ENCODE peak calls at places on chromosome 13, in ten cellular contexts. I, F, U, H, W, N, G, J, E and Z are unnamed samples.

GRCh38 chr13:32731074-32731473 is 144.8 kb downstream of the PDS5B start:
- DNase-seq in I (no peak), F (no peak), U (no peak), H (no peak), W (no peak), N (no peak), G (no peak), J (no peak), E (no peak), Z (no peak)

GRCh38 chr13:44806841-44807240 is 182.4 kb downstream of the NUFIP1 start:
- DNase-seq in I (no peak), F (no peak), U (no peak), H (no peak), W (no peak), N (no peak), G (no peak), J (no peak), E (no peak), Z (no peak)

GRCh38 chr13:34733720-34734119 is 208.3 kb upstream of the NBEA start:
- DNase-seq in I (no peak), F (peak; percentile 12), U (no peak), H (no peak), W (no peak), N (no peak), G (no peak), J (peak; percentile 47), E (no peak), Z (no peak)

GRCh38 chr13:101698400-101698799 is 245.9 kb downstream of the ITGBL1 start:
- DNase-seq in I (no peak), F (peak; percentile 66), U (no peak), H (no peak), W (no peak), N (no peak), G (no peak), J (no peak), E (no peak), Z (no peak)

GRCh38 chr13:59088716-59089115 is 1075.0 kb downstream of the DIAPH3 start:
- DNase-seq in I (no peak), F (no peak), U (no peak), H (peak; percentile 81), W (no peak), N (no peak), G (no peak), J (peak; percentile 91), E (no peak), Z (no peak)

GRCh38 chr13:35285677-35286076 is 190.8 kb downstream of the MAB21L1 start:
- DNase-seq in I (no peak), F (no peak), U (no peak), H (no peak), W (no peak), N (no peak), G (no peak), J (no peak), E (no peak), Z (no peak)

GRCh38 chr13:108645376-108645775 is 16.0 kb downstream of the MYO16 start:
- DNase-seq in I (no peak), F (no peak), U (no peak), H (no peak), W (no peak), N (no peak), G (no peak), J (no peak), E (no peak), Z (no peak)

GRCh38 chr13:50584856-50585580 is 258.5 kb downstream of the DLEU7 start:
- DNase-seq in I (no peak), F (no peak), U (no peak), H (no peak), W (no peak), N (no peak), G (no peak), J (no peak), E (no peak), Z (no peak)

GRCh38 chr13:93951153-93951552 is 528.3 kb downstream of the DCT start:
- DNase-seq in I (no peak), F (no peak), U (no peak), H (no peak), W (no peak), N (no peak), G (no peak), J (no peak), E (no peak), Z (no peak)

GRCh38 chr13:28655566-28655965 is 3.4 kb upstream of the POMP start:
- DNase-seq in I (no peak), F (peak; percentile 46), U (no peak), H (no peak), W (no peak), N (no peak), G (no peak), J (peak; percentile 69), E (no peak), Z (no peak)

GRCh38 chr13:39350461-39350881 is 252.5 kb downstream of the LHFPL6 start:
- DNase-seq in I (no peak), F (no peak), U (no peak), H (no peak), W (no peak), N (no peak), G (no peak), J (peak; percentile 17), E (no peak), Z (no peak)

GRCh38 chr13:101144808-101145419 is 271.4 kb downstream of the NALCN start:
- DNase-seq in I (no peak), F (peak; percentile 30), U (peak; percentile 61), H (peak; percentile 22), W (no peak), N (peak; percentile 39), G (no peak), J (peak; percentile 47), E (no peak), Z (no peak)

GRCh38 chr13:22080832-22081231 is 410.0 kb downstream of the FGF9 start:
- DNase-seq in I (no peak), F (no peak), U (no peak), H (no peak), W (no peak), N (no peak), G (no peak), J (no peak), E (no peak), Z (no peak)

GRCh38 chr13:51767100-51767499 is 36.9 kb downstream of the DHRS12 start:
- DNase-seq in I (no peak), F (no peak), U (no peak), H (no peak), W (no peak), N (no peak), G (no peak), J (no peak), E (no peak), Z (no peak)

GRCh38 chr13:113550453-113550852 is 34.1 kb upstream of the TFDP1 start:
- DNase-seq in I (peak; percentile 19), F (no peak), U (no peak), H (no peak), W (no peak), N (no peak), G (no peak), J (no peak), E (no peak), Z (peak; percentile 6)
- H3K36me3 ChIP-seq in I (peaks cover 64% of the 10 kb centered on the region), F (peaks cover 3% of the 10 kb centered on the region), U (no peaks in the 10 kb centered on the region), H (peaks cover 25% of the 10 kb centered on the region), W (no peaks in the 10 kb centered on the region), N (no peaks in the 10 kb centered on the region), G (no peaks in the 10 kb centered on the region), J (peaks cover 20% of the 10 kb centered on the region), E (peaks cover 38% of the 10 kb centered on the region), Z (no peaks in the 10 kb centered on the region)

DNA sequence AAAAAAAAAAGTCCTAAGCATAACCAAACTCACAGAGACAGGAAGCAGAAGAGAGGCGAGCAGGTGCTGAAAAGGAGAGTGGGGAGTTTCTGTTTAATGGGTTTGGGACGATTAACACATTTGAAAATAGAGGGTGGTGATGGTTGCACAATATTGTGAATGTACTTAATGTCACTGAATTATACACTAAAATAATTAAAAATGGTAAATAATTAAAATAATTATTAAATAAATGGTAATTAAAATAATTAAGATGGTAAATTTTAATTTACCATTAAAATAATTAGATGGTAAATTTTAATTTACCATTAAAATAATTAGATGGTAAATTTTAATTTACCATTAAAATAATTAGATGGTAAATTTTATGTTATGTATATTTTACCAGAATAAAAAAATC is 74.8 kb upstream of the XPO4 start:
- DNase-seq in I (no peak), F (no peak), U (peak; percentile 16), H (no peak), W (no peak), N (no peak), G (no peak), J (no peak), E (no peak), Z (no peak)
- TF ChIP-seq CTCF in I (no peak), F (no peak), U (no peak), H (no peak), W (no peak), N (no peak), G (no peak), J (no peak), E (no peak), Z (no peak)

GRCh38 chr13:48976677-48977625 is 1.2 kb downstream of the FNDC3A start:
- DNase-seq in I (no peak), F (no peak), U (no peak), H (no peak), W (no peak), N (no peak), G (no peak), J (no peak), E (no peak), Z (peak; percentile 81)

GRCh38 chr13:48975926-48976676 is 389 bp downstream of the FNDC3A start:
- DNase-seq in I (peak; percentile 91), F (peak; percentile 84), U (peak; percentile 83), H (peak; percentile 63), W (peak; percentile 83), N (peak; percentile 52), G (peak; percentile 70), J (peak; percentile 78), E (peak; percentile 59), Z (peak; percentile 81)

GRCh38 chr13:48977973-48978372 is 2.3 kb downstream of the FNDC3A start:
- DNase-seq in I (no peak), F (peak; percentile 8), U (no peak), H (peak; percentile 11), W (no peak), N (no peak), G (no peak), J (peak; percentile 67), E (no peak), Z (no peak)

GRCh38 chr13:48973845-48974431 is 1.8 kb upstream of the FNDC3A start:
- DNase-seq in I (no peak), F (no peak), U (no peak), H (no peak), W (no peak), N (no peak), G (no peak), J (no peak), E (no peak), Z (no peak)

GRCh38 chr13:48975101-48975925 is at the start of gene FNDC3A:
- DNase-seq in I (peak; percentile 46), F (peak; percentile 54), U (peak; percentile 48), H (peak; percentile 48), W (peak; percentile 44), N (peak; percentile 29), G (peak; percentile 9), J (peak; percentile 71), E (no peak), Z (peak; percentile 60)
- H3K27me3 ChIP-seq in I (no peaks in the 10 kb centered on the region), F (no peaks in the 10 kb centered on the region), U (no peaks in the 10 kb centered on the region), H (no peaks in the 10 kb centered on the region), W (no peaks in the 10 kb centered on the region), N (no peaks in the 10 kb centered on the region), G (no peaks in the 10 kb centered on the region), J (no peaks in the 10 kb centered on the region), E (no peaks in the 10 kb centered on the region), Z (no peaks in the 10 kb centered on the region)

DNA sequence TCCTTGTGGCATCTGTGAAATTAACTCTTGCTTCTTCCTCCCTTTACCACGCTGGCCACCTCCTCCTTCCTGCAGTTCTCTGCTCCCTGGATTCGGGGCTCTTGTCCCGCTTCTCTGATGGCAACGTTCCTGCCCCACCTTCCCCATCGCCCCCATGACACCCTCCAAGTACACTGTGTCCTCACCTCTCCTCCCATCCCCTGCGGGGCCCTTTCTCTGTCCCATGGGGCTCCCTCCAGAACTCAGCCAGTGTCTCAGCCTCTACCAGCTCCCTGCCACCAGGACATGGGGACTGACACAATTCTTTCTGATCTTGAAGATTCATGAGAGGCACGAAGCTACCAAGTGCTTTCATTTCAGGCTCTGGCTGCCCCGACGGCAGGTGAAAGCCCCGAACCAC is 9.1 kb downstream of the CARS2 start:
- DNase-seq in I (no peak), F (no peak), U (no peak), H (no peak), W (no peak), N (no peak), G (no peak), J (no peak), E (no peak), Z (no peak)
- H3K36me3 ChIP-seq in I (peaks cover 84% of the 10 kb centered on the region), F (peaks cover 42% of the 10 kb centered on the region), U (peaks cover 2% of the 10 kb centered on the region), H (peaks cover 39% of the 10 kb centered on the region), W (no peaks in the 10 kb centered on the region), N (peaks cover 28% of the 10 kb centered on the region), G (peaks cover 20% of the 10 kb centered on the region), J (peaks cover 8% of the 10 kb centered on the region), E (peaks cover 49% of the 10 kb centered on the region), Z (no peaks in the 10 kb centered on the region)